ENCODE peak calls at places on chromosomes 1 and 21, in ten cellular contexts. X is lung, W is OCI-LY7, D is fibroblast of lung, T is mucosa of descending colon, M is esophagus muscularis mucosa, F is brain microvascular endothelial cell, V is endodermal cell, K is BJ, I is cardiac muscle cell. J is an unnamed sample.
A peak's percentile ranks its signal among the peaks of the same experiment; 100 is the strongest.

GRCh38 chr21:34129039-34129891 is 55.9 kb downstream of the MRPS6 start:
- DNase-seq in X (no peak), W (no peak), D (peak; percentile 92), T (no peak), M (peak; percentile 74), F (peak; percentile 90), V (peak; percentile 67), K (peak; percentile 59), I (peak; percentile 91), J (peak; percentile 58)

GRCh38 chr1:46532498-46533178 is 18.8 kb downstream of the KNCN start:
- DNase-seq in X (peak; percentile 50), W (peak; percentile 15), D (peak; percentile 47), T (no peak), M (no peak), F (no peak), V (peak; percentile 89), K (no peak), I (peak; percentile 72), J (no peak)

GRCh38 chr1:159532922-159533321 is 2.9 kb downstream of the OR10J5 start:
- DNase-seq in X (no peak), W (no peak), D (no peak), T (no peak), M (no peak), F (no peak), V (no peak), K (no peak), I (peak; percentile 6), J (no peak)

GRCh38 chr1:13661539-13661938 is 38.4 kb upstream of the PRDM2 start:
- DNase-seq in X (no peak), W (no peak), D (no peak), T (no peak), M (no peak), F (no peak), V (no peak), K (peak; percentile 9), I (peak; percentile 21), J (no peak)

GRCh38 chr21:26377111-26377694 is 195.9 kb downstream of the CYYR1 start:
- DNase-seq in X (no peak), W (no peak), D (no peak), T (no peak), M (no peak), F (no peak), V (no peak), K (no peak), I (no peak), J (no peak)

GRCh38 chr1:186139706-186140105 is 235.3 kb downstream of the TPR start:
- DNase-seq in X (no peak), W (no peak), D (peak; percentile 4), T (no peak), M (no peak), F (peak; percentile 70), V (no peak), K (peak; percentile 23), I (peak; percentile 80), J (peak; percentile 61)

GRCh38 chr1:214241060-214241459 is 39.9 kb upstream of the SMYD2 start:
- DNase-seq in X (no peak), W (no peak), D (no peak), T (no peak), M (no peak), F (no peak), V (no peak), K (no peak), I (no peak), J (no peak)

GRCh38 chr1:17919525-17920439 is 164.6 kb downstream of the ACTL8 start:
- DNase-seq in X (no peak), W (peak; percentile 23), D (peak; percentile 58), T (no peak), M (no peak), F (peak; percentile 57), V (peak; percentile 90), K (no peak), I (peak; percentile 70), J (no peak)

GRCh38 chr1:90823686-90824085 is 106.6 kb upstream of the BARHL2 start:
- DNase-seq in X (no peak), W (no peak), D (no peak), T (no peak), M (no peak), F (no peak), V (no peak), K (no peak), I (no peak), J (no peak)

GRCh38 chr1:90821793-90822359 is 104.8 kb upstream of the BARHL2 start:
- DNase-seq in X (no peak), W (no peak), D (no peak), T (no peak), M (no peak), F (no peak), V (no peak), K (no peak), I (no peak), J (no peak)

GRCh38 chr1:90824551-90824950 is 107.4 kb upstream of the BARHL2 start:
- DNase-seq in X (no peak), W (no peak), D (no peak), T (no peak), M (no peak), F (no peak), V (no peak), K (no peak), I (no peak), J (no peak)

GRCh38 chr1:90826834-90827233 is 109.7 kb upstream of the BARHL2 start:
- DNase-seq in X (no peak), W (no peak), D (no peak), T (no peak), M (no peak), F (no peak), V (no peak), K (no peak), I (no peak), J (no peak)

DNA sequence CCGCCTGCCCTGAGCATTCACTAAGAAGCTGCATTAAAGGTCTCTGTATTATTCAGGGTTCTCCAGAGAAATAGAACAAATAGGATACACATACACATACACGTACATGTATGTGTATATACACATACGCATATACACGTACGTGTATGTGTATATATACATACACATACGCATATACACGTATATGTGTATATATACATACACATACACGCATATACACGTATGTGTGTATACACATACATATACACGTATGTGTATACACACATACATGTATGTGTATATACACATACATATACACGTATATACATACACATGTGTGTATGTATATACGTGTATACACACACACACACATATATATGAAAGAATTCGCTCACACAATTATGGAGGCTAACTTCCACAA is 108.9 kb upstream of the BARHL2 start:
- DNase-seq in X (no peak), W (no peak), D (no peak), T (no peak), M (no peak), F (no peak), V (no peak), K (no peak), I (no peak), J (no peak)
- TF ChIP-seq CTCF in X (no peak), W (no peak), D (no peak), T (no peak), M (no peak), F (no peak), V (no peak), K (no peak), I (no peak), J (no peak)

GRCh38 chr1:19878637-19878985 is 3.6 kb upstream of the OTUD3 start:
- DNase-seq in X (peak; percentile 54), W (no peak), D (no peak), T (no peak), M (no peak), F (no peak), V (no peak), K (no peak), I (no peak), J (no peak)

GRCh38 chr1:19877351-19877750 is 4.8 kb upstream of the OTUD3 start:
- DNase-seq in X (no peak), W (no peak), D (no peak), T (no peak), M (no peak), F (no peak), V (no peak), K (no peak), I (no peak), J (no peak)

GRCh38 chr1:19879227-19879626 is 3.0 kb upstream of the OTUD3 start:
- DNase-seq in X (no peak), W (no peak), D (no peak), T (no peak), M (no peak), F (no peak), V (no peak), K (no peak), I (no peak), J (no peak)

GRCh38 chr1:19882111-19883071 is at the start of gene OTUD3:
- DNase-seq in X (peak; percentile 95), W (peak; percentile 99), D (peak; percentile 98), T (peak; percentile 95), M (peak; percentile 99), F (peak; percentile 95), V (peak; percentile 98), K (peak; percentile 81), I (peak; percentile 98), J (peak; percentile 78)

DNA sequence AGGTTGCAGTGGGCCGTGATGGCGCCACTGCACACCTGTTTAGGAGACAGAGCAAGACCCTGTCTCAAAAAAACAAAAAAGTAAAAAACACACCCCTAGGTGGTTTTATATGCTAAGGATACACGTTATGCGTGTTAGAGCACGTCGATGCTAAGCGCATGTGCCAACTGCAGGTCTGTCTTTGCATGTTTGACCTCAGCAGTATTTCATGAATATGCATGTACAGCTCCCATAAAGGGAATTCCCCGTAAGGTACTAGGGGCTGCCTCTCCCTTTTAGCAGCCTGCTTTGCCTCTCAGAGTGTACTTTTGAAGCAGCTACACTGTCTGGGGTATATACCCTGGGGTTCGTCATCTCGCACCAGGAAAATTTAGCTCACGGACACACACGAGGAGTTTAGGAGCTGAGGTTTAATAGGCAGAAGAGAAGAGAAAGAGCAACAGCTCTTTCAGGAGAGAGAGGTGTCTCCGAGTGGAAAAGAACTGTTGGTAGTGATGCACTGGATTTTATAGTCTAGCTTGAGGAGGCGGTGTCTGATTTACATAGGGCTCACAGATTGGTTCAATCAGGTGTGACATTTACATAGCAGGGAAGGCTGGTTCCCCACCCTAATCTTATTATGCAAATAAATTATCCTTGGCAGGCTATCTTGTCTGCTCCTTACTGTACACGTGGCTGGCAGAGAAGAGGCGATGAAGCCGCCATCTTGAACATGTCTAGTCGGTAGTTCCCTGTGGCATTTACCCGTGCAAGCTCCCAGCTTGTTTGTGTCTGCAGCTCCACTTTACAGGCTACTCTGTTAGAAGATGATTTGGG is 4.2 kb upstream of the OTUD3 start:
- DNase-seq in X (no peak), W (no peak), D (no peak), T (no peak), M (no peak), F (no peak), V (peak; percentile 54), K (no peak), I (no peak), J (no peak)
- H3K4me3 ChIP-seq in X (no peak overlapping the region), W (no peak overlapping the region), D (no peak overlapping the region), T (no peak overlapping the region), M (no peak overlapping the region), F (no peak overlapping the region), V (no peak overlapping the region), K (no peak overlapping the region), I (no peak overlapping the region), J (no peak overlapping the region)

DNA sequence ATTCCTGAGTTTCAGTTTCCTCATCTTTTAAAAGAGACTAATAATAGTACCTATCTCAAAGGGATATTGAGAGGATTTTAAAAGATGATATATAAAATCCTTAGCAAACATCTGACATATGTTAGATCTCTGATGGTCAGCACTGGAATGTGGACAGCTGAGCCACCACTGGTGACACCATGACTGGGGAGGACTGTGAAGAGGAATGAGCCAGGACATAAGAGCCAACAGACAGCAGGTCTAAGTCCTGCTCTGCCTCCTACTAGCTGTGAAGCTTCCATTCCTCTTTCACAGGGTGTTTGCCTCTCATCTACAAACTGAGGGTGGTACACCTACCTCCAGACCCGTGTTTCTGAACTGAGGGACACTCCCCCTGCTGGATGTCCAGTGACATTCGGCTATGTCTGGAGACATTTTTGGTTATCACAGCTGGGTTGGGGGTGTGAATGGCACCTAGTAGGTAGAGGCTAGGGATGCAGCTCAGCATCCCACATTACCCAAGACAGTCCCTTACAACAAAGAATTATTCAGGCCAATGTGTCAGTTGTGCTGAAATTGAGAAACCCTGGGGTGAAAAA is 109.1 kb upstream of the OLIG2 start:
- DNase-seq in X (no peak), W (peak; percentile 31), D (no peak), T (no peak), M (no peak), F (no peak), V (no peak), K (no peak), I (no peak), J (no peak)
- TF ChIP-seq CTCF in X (no peak), W (peak; percentile 69), D (peak; percentile 18), T (no peak), M (no peak), F (peak; percentile 38), V (peak; percentile 55), K (peak; percentile 14), I (peak; percentile 18), J (no peak)

GRCh38 chr1:2528966-2529750 is 905 bp downstream of the HES5 start:
- DNase-seq in X (no peak), W (no peak), D (no peak), T (no peak), M (no peak), F (no peak), V (peak; percentile 92), K (no peak), I (no peak), J (no peak)

GRCh38 chr1:2529776-2530500 is at the start of gene HES5:
- DNase-seq in X (no peak), W (no peak), D (no peak), T (no peak), M (no peak), F (no peak), V (peak; percentile 86), K (no peak), I (no peak), J (no peak)

GRCh38 chr1:2532485-2533160 is 2.6 kb upstream of the HES5 start:
- DNase-seq in X (no peak), W (no peak), D (no peak), T (no peak), M (no peak), F (no peak), V (no peak), K (no peak), I (no peak), J (no peak)

GRCh38 chr1:2528611-2528965 is 1.5 kb downstream of the HES5 start:
- DNase-seq in X (no peak), W (no peak), D (no peak), T (no peak), M (no peak), F (no peak), V (no peak), K (no peak), I (no peak), J (no peak)

GRCh38 chr1:2530501-2531361 is 668 bp upstream of the HES5 start:
- DNase-seq in X (peak; percentile 61), W (no peak), D (no peak), T (no peak), M (no peak), F (no peak), V (no peak), K (no peak), I (no peak), J (no peak)
- H3K4me3 ChIP-seq in X (no peak overlapping the region), W (no peak overlapping the region), D (no peak overlapping the region), T (no peak overlapping the region), M (peak overlapping the region; percentile 44), F (no peak overlapping the region), V (no peak overlapping the region), K (no peak overlapping the region), I (peak overlapping the region; percentile 20), J (no peak overlapping the region)